ENCODE peak calls at places on chromosomes 2 and 18, in six cellular contexts. M, Q, F, P, K and S are unnamed samples.

GRCh38 chr18:43847164-43848091 is 570.1 kb upstream of the SYT4 start:
- DNase-seq in M (no peak), Q (no peak), F (peak; percentile 58), P (no peak), K (peak; percentile 58), S (no peak)

GRCh38 chr2:61889212-61889956 is 928 bp upstream of the CCT4 start:
- DNase-seq in M (peak; percentile 52), Q (no peak), F (no peak), P (peak; percentile 44), K (no peak), S (no peak)

GRCh38 chr2:45382744-45383143 is 228.3 kb downstream of the SRBD1 start:
- DNase-seq in M (no peak), Q (peak; percentile 3), F (peak; percentile 54), P (no peak), K (no peak), S (peak; percentile 55)

GRCh38 chr18:46377557-46377956 is 273.4 kb downstream of the HAUS1 start:
- DNase-seq in M (no peak), Q (no peak), F (no peak), P (no peak), K (no peak), S (no peak)

GRCh38 chr2:144256996-144257707 is 262.8 kb downstream of the ZEB2 start:
- DNase-seq in M (no peak), Q (peak; percentile 35), F (peak; percentile 55), P (no peak), K (peak; percentile 25), S (peak; percentile 16)

GRCh38 chr18:9802774-9803697 is 82.7 kb upstream of the TXNDC2 start:
- DNase-seq in M (no peak), Q (no peak), F (peak; percentile 50), P (peak; percentile 73), K (no peak), S (no peak)

GRCh38 chr18:75335511-75335910 is 92.0 kb downstream of the SMIM21 start:
- DNase-seq in M (no peak), Q (no peak), F (no peak), P (no peak), K (no peak), S (no peak)

GRCh38 chr2:219969508-219969907 is 342.1 kb downstream of the SLC4A3 start:
- DNase-seq in M (no peak), Q (peak; percentile 88), F (peak; percentile 1), P (no peak), K (peak; percentile 90), S (peak; percentile 22)

GRCh38 chr2:112712903-112713584 is 7.8 kb upstream of the NT5DC4 start:
- DNase-seq in M (no peak), Q (no peak), F (peak; percentile 87), P (no peak), K (no peak), S (no peak)

GRCh38 chr2:96819101-96819875 is 3.2 kb downstream of the CNNM3 start:
- DNase-seq in M (peak; percentile 81), Q (no peak), F (no peak), P (no peak), K (no peak), S (no peak)
- H3K4me3 ChIP-seq in M (no peak overlapping the region), Q (no peak overlapping the region), F (no peak overlapping the region), P (no peak overlapping the region), K (no peak overlapping the region), S (no peak overlapping the region)

GRCh38 chr2:54558188-54558975 is 102.3 kb downstream of the SPTBN1 start:
- DNase-seq in M (peak; percentile 87), Q (peak; percentile 79), F (peak; percentile 78), P (peak; percentile 81), K (no peak), S (no peak)
- H3K4me3 ChIP-seq in M (peak overlapping the region; percentile 57), Q (peak overlapping the region; percentile 80), F (peak overlapping the region; percentile 82), P (peak overlapping the region; percentile 50), K (peak overlapping the region; percentile 59), S (peak overlapping the region; percentile 52)

GRCh38 chr2:35293261-35293660 is 1062.3 kb upstream of the CRIM1 start:
- DNase-seq in M (no peak), Q (no peak), F (no peak), P (no peak), K (no peak), S (no peak)

GRCh38 chr2:35298493-35298892 is 1057.1 kb upstream of the CRIM1 start:
- DNase-seq in M (no peak), Q (peak; percentile 63), F (peak; percentile 68), P (peak; percentile 21), K (no peak), S (peak; percentile 2)

GRCh38 chr2:35301349-35301748 is 1054.2 kb upstream of the CRIM1 start:
- DNase-seq in M (no peak), Q (no peak), F (no peak), P (no peak), K (no peak), S (no peak)

GRCh38 chr2:35294636-35295263 is 1060.8 kb upstream of the CRIM1 start:
- DNase-seq in M (no peak), Q (no peak), F (no peak), P (no peak), K (no peak), S (no peak)

DNA sequence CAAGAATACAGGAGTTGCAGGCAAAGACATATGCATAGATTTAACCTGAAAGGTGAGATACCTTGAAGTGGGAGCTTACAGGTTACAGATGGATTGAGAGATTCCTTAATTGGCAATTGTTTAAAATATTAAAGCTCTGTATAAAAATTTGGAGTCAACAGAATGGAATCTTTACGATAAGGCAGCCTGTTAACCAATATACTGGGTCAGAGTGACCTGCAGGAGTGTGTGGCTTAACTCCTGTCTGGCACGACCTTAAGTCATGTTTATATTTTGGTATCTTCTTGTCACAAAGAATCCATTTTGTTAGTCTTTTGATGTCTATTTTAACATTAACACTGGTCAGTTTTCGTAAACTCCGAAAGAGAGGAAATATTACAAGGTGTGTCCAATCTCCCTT is 1058.2 kb upstream of the CRIM1 start:
- DNase-seq in M (no peak), Q (no peak), F (no peak), P (no peak), K (no peak), S (no peak)
- H3K4me3 ChIP-seq in M (no peak overlapping the region), Q (no peak overlapping the region), F (no peak overlapping the region), P (no peak overlapping the region), K (no peak overlapping the region), S (no peak overlapping the region)

GRCh38 chr2:71464389-71464788 is 11.0 kb downstream of the DYSF start:
- DNase-seq in M (no peak), Q (no peak), F (no peak), P (no peak), K (no peak), S (no peak)

GRCh38 chr2:71465356-71465755 is 12.0 kb downstream of the DYSF start:
- DNase-seq in M (no peak), Q (no peak), F (no peak), P (no peak), K (no peak), S (no peak)

GRCh38 chr2:71466301-71467179 is 13.2 kb downstream of the DYSF start:
- DNase-seq in M (no peak), Q (peak; percentile 41), F (peak; percentile 48), P (no peak), K (no peak), S (no peak)

GRCh38 chr2:71467180-71467815 is 13.9 kb downstream of the DYSF start:
- DNase-seq in M (no peak), Q (no peak), F (no peak), P (no peak), K (no peak), S (no peak)

GRCh38 chr2:71465961-71466300 is 12.6 kb downstream of the DYSF start:
- DNase-seq in M (no peak), Q (no peak), F (no peak), P (no peak), K (no peak), S (no peak)
- H3K4me3 ChIP-seq in M (no peak overlapping the region), Q (peak overlapping the region; percentile 62), F (peak overlapping the region; percentile 66), P (peak overlapping the region; percentile 71), K (peak overlapping the region; percentile 54), S (peak overlapping the region; percentile 59)